ENCODE peak calls at places on chromosomes 3 and 15, in nine cellular contexts. M is breast epithelium, V is thyroid gland, W is IMR-90, E is uterus, Q is GM12878, D is HCT116, I is spleen, B is adrenal gland. T is an unnamed sample. For H3K4me1, the result is how much of the 10 kb centered on the place peaks cover.

GRCh38 chr15:76059320-76060097 is at the start of gene TMEM266:
- DNase-seq in M (no peak), V (peak), W (peak), E (no peak), Q (no peak), D (no peak), I (peak), B (peak), T (peak)

GRCh38 chr3:38960042-38960622 is 91.6 kb downstream of the SCN11A start:
- DNase-seq in M (no peak), V (peak), W (peak), E (no peak), Q (no peak), D (no peak), I (no peak), B (no peak), T (no peak)

GRCh38 chr15:36903195-36903594 is 197.2 kb downstream of the MEIS2 start:
- DNase-seq in M (no peak), V (no peak), W (no peak), E (no peak), Q (no peak), D (no peak), I (no peak), B (no peak), T (no peak)

GRCh38 chr3:43523454-43524053 is 98.3 kb downstream of the ANO10 start:
- DNase-seq in M (no peak), V (no peak), W (peak), E (no peak), Q (peak), D (no peak), I (no peak), B (no peak), T (no peak)

GRCh38 chr3:197856199-197856816 is 65.3 kb downstream of the LRCH3 start:
- DNase-seq in M (no peak), V (no peak), W (no peak), E (no peak), Q (no peak), D (no peak), I (no peak), B (no peak), T (no peak)

GRCh38 chr3:119497824-119498187 is 541 bp upstream of the TIMMDC1 start:
- DNase-seq in M (no peak), V (peak), W (peak), E (peak), Q (no peak), D (no peak), I (no peak), B (peak), T (peak)

GRCh38 chr3:12643724-12644123 is 20.2 kb downstream of the RAF1 start:
- DNase-seq in M (no peak), V (no peak), W (no peak), E (no peak), Q (no peak), D (no peak), I (no peak), B (no peak), T (no peak)

GRCh38 chr3:190517696-190518095 is 3.8 kb downstream of the IL1RAP start:
- DNase-seq in M (no peak), V (no peak), W (peak), E (no peak), Q (no peak), D (no peak), I (no peak), B (no peak), T (no peak)

GRCh38 chr3:47860206-47860605 is 57.3 kb downstream of the DHX30 start:
- DNase-seq in M (no peak), V (no peak), W (no peak), E (no peak), Q (no peak), D (no peak), I (no peak), B (no peak), T (no peak)

GRCh38 chr3:76039431-76039830 is 254.1 kb upstream of the ZNF717 start:
- DNase-seq in M (no peak), V (no peak), W (peak), E (no peak), Q (no peak), D (no peak), I (no peak), B (no peak), T (no peak)

GRCh38 chr3:24363242-24363641 is 131.4 kb downstream of the THRB start:
- DNase-seq in M (no peak), V (no peak), W (no peak), E (no peak), Q (no peak), D (no peak), I (no peak), B (no peak), T (no peak)

GRCh38 chr3:16476636-16477035 is 36.9 kb downstream of the RFTN1 start:
- DNase-seq in M (no peak), V (no peak), W (peak), E (no peak), Q (no peak), D (no peak), I (no peak), B (no peak), T (no peak)

GRCh38 chr3:120357807-120358206 is 8.7 kb upstream of the LRRC58 start:
- DNase-seq in M (no peak), V (no peak), W (no peak), E (no peak), Q (no peak), D (no peak), I (no peak), B (no peak), T (no peak)

GRCh38 chr3:184472723-184473419 is 88.7 kb upstream of the EPHB3 start:
- DNase-seq in M (no peak), V (peak), W (no peak), E (peak), Q (no peak), D (no peak), I (peak), B (peak), T (peak)

GRCh38 chr3:30073040-30073439 is 533.4 kb upstream of the TGFBR2 start:
- DNase-seq in M (no peak), V (no peak), W (no peak), E (no peak), Q (no peak), D (no peak), I (no peak), B (no peak), T (no peak)

GRCh38 chr3:37620071-37620635 is 241.5 kb upstream of the CTDSPL start:
- DNase-seq in M (no peak), V (no peak), W (no peak), E (no peak), Q (no peak), D (no peak), I (no peak), B (no peak), T (no peak)

GRCh38 chr15:42194502-42194901 is 13.6 kb downstream of the VPS39 start:
- DNase-seq in M (no peak), V (no peak), W (peak), E (no peak), Q (no peak), D (no peak), I (no peak), B (peak), T (peak)

GRCh38 chr3:46463120-46463867 is 1.4 kb downstream of the LTF start:
- DNase-seq in M (no peak), V (peak), W (no peak), E (peak), Q (no peak), D (no peak), I (peak), B (no peak), T (no peak)

GRCh38 chr15:78402056-78402610 is 35.9 kb upstream of the IREB2 start:
- DNase-seq in M (no peak), V (no peak), W (no peak), E (no peak), Q (no peak), D (no peak), I (no peak), B (no peak), T (no peak)

GRCh38 chr3:8279476-8279875 is 222.1 kb upstream of the LMCD1 start:
- DNase-seq in M (no peak), V (no peak), W (no peak), E (no peak), Q (no peak), D (no peak), I (no peak), B (no peak), T (no peak)

GRCh38 chr3:111917300-111917699 is 58.2 kb downstream of the PHLDB2 start:
- DNase-seq in M (no peak), V (no peak), W (peak), E (no peak), Q (no peak), D (peak), I (no peak), B (no peak), T (no peak)

GRCh38 chr15:67833504-67834248 is 6.2 kb downstream of the RNU6-1 start:
- DNase-seq in M (peak), V (peak), W (no peak), E (no peak), Q (no peak), D (no peak), I (peak), B (no peak), T (peak)

DNA sequence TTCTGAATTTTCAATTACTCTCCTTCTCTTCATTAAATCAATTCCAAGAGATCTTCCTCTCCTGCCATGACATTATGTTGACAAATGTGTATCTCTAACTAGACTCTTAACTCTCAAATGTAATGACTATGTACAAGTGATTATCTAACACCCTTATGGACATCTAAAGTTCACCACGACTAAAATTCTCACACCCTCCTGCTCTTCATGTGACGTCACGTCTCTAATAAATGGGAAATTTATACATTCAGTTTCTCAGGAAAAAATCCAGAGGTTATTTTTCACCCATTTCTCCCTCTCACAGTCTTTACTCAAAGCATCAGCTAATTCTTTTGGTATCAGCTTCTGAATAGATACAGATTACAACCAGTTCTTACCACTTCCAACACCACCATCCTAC is 237.5 kb upstream of the EPHA6 start:
- DNase-seq in M (no peak), V (no peak), W (no peak), E (no peak), Q (no peak), D (no peak), I (no peak), B (no peak), T (no peak)
- H3K4me3 ChIP-seq in M (no peak), V (no peak), W (no peak), E (no peak), Q (no peak), D (no peak), I (no peak), B (no peak), T (no peak)

GRCh38 chr15:73928971-73929627 is 2.8 kb downstream of the LOXL1 start:
- DNase-seq in M (no peak), V (no peak), W (no peak), E (no peak), Q (no peak), D (no peak), I (peak), B (no peak), T (no peak)

GRCh38 chr15:73927476-73928240 is 1.4 kb downstream of the LOXL1 start:
- DNase-seq in M (peak), V (peak), W (peak), E (peak), Q (no peak), D (peak), I (peak), B (no peak), T (peak)

GRCh38 chr15:73928241-73928579 is 1.9 kb downstream of the LOXL1 start:
- DNase-seq in M (no peak), V (peak), W (no peak), E (no peak), Q (no peak), D (no peak), I (peak), B (no peak), T (no peak)

GRCh38 chr15:73926191-73927002 is at the start of gene LOXL1:
- DNase-seq in M (peak), V (peak), W (peak), E (peak), Q (no peak), D (peak), I (peak), B (peak), T (peak)

GRCh38 chr15:73927003-73927475 is 777 bp downstream of the LOXL1 start:
- DNase-seq in M (peak), V (peak), W (no peak), E (peak), Q (no peak), D (peak), I (peak), B (peak), T (peak)
- H3K4me1 ChIP-seq in M (under half), V (under half), W (half or more), E (under half), Q (under half), D (under half), I (under half), B (under half), T (half or more)

GRCh38 chr3:4979401-4980228 is at the start of gene BHLHE40:
- DNase-seq in M (no peak), V (peak), W (no peak), E (no peak), Q (no peak), D (no peak), I (peak), B (peak), T (no peak)
- TF ChIP-seq POLR2A in M (peak), V (peak), W (peak), E (peak), Q (peak), D (no peak), I (peak), B (peak), T (peak)

GRCh38 chr3:195808741-195809290 is 2.9 kb downstream of the MUC4 start:
- DNase-seq in M (peak), V (no peak), W (no peak), E (no peak), Q (no peak), D (no peak), I (peak), B (no peak), T (no peak)

GRCh38 chr3:195806916-195807231 is 4.9 kb downstream of the MUC4 start:
- DNase-seq in M (peak), V (no peak), W (no peak), E (no peak), Q (no peak), D (no peak), I (no peak), B (no peak), T (no peak)

GRCh38 chr3:195807681-195808121 is 4.0 kb downstream of the MUC4 start:
- DNase-seq in M (peak), V (peak), W (no peak), E (no peak), Q (no peak), D (no peak), I (peak), B (peak), T (no peak)

GRCh38 chr3:195805181-195805580 is 6.5 kb downstream of the MUC4 start:
- DNase-seq in M (peak), V (no peak), W (no peak), E (no peak), Q (no peak), D (no peak), I (no peak), B (no peak), T (peak)

GRCh38 chr3:195806211-195806915 is 5.4 kb downstream of the MUC4 start:
- DNase-seq in M (peak), V (peak), W (no peak), E (no peak), Q (no peak), D (no peak), I (no peak), B (no peak), T (no peak)
- H3K4me3 ChIP-seq in M (no peak), V (no peak), W (no peak), E (no peak), Q (no peak), D (no peak), I (no peak), B (no peak), T (no peak)

GRCh38 chr3:149390316-149390715 is 12.9 kb upstream of the TM4SF1 start:
- DNase-seq in M (no peak), V (no peak), W (no peak), E (no peak), Q (no peak), D (no peak), I (no peak), B (no peak), T (no peak)

GRCh38 chr3:149390772-149391212 is 13.3 kb upstream of the TM4SF1 start:
- DNase-seq in M (no peak), V (no peak), W (peak), E (no peak), Q (no peak), D (peak), I (no peak), B (no peak), T (no peak)

GRCh38 chr3:149388714-149389417 is 11.4 kb upstream of the TM4SF1 start:
- DNase-seq in M (no peak), V (no peak), W (no peak), E (no peak), Q (no peak), D (no peak), I (no peak), B (no peak), T (no peak)

GRCh38 chr3:149393355-149394165 is 16.1 kb upstream of the TM4SF1 start:
- DNase-seq in M (peak), V (peak), W (peak), E (peak), Q (peak), D (peak), I (peak), B (peak), T (peak)

GRCh38 chr3:149391960-149392359 is 14.5 kb upstream of the TM4SF1 start:
- DNase-seq in M (no peak), V (no peak), W (no peak), E (no peak), Q (no peak), D (no peak), I (no peak), B (no peak), T (no peak)
- H3K4me1 ChIP-seq in M (under half), V (under half), W (under half), E (under half), Q (under half), D (under half), I (under half), B (under half), T (under half)